ENCODE peak calls at places on chromosomes 3 and 15, in seven cellular contexts. I is glutamatergic neuron; R is kidney epithelial cell; J is naive thymus-derived CD8-positive, alpha-beta T cell; B is ovary; T is hepatic stellate cell; Y is body of pancreas. A is an unnamed sample.

GRCh38 chr15:61871926-61872522 is 188.2 kb downstream of the VPS13C start:
- DNase-seq in I (no peak), R (no peak), J (no peak), B (no peak), T (no peak), Y (no peak), A (no peak)

GRCh38 chr3:127673191-127674098 is 693 bp downstream of the ABTB1 start:
- DNase-seq in I (peak), R (no peak), J (no peak), B (peak), T (peak), Y (peak), A (no peak)

GRCh38 chr3:24129549-24129948 is 184.5 kb downstream of the NR1D2 start:
- DNase-seq in I (no peak), R (no peak), J (no peak), B (no peak), T (no peak), Y (no peak), A (no peak)

GRCh38 chr15:45892182-45892581 is 257.4 kb downstream of the SQOR start:
- DNase-seq in I (no peak), R (no peak), J (no peak), B (no peak), T (no peak), Y (no peak), A (no peak)

GRCh38 chr3:183818706-183819624 is 6.4 kb downstream of the MAP6D1 start:
- DNase-seq in I (no peak), R (no peak), J (no peak), B (no peak), T (no peak), Y (no peak), A (no peak)

GRCh38 chr3:125143982-125144652 is 68.4 kb downstream of the SLC12A8 start:
- DNase-seq in I (no peak), R (no peak), J (no peak), B (peak), T (peak), Y (no peak), A (no peak)

GRCh38 chr3:64046527-64046926 is 23.2 kb upstream of the PSMD6 start:
- DNase-seq in I (no peak), R (no peak), J (no peak), B (no peak), T (no peak), Y (no peak), A (no peak)

GRCh38 chr3:30793755-30794154 is 100.7 kb downstream of the GADL1 start:
- DNase-seq in I (no peak), R (no peak), J (no peak), B (no peak), T (no peak), Y (no peak), A (no peak)

GRCh38 chr3:112056451-112056929 is 22.0 kb downstream of the TMPRSS7 start:
- DNase-seq in I (no peak), R (no peak), J (no peak), B (no peak), T (peak), Y (no peak), A (no peak)

GRCh38 chr3:197040679-197041078 is 11.1 kb upstream of the MELTF start:
- DNase-seq in I (no peak), R (no peak), J (no peak), B (no peak), T (no peak), Y (no peak), A (no peak)

GRCh38 chr3:195286115-195286872 is 15.3 kb upstream of the XXYLT1 start:
- DNase-seq in I (no peak), R (no peak), J (no peak), B (no peak), T (no peak), Y (no peak), A (no peak)

GRCh38 chr15:65318870-65319356 is 14.4 kb downstream of the RNU5B-1 start:
- DNase-seq in I (peak), R (no peak), J (peak), B (peak), T (peak), Y (peak), A (peak)

A was measured in CMK.